ENCODE peak calls at places on chromosomes 6 and 20, in nine cellular contexts. A is stimulated activated CD4-positive, alpha-beta T cell treated with anti-CD3 and anti-CD28 coated beads, Interleukin-1b, Interleukin-23, amount 100 ng/mL, for 48 hours; G is WERI-Rb-1; D is AG08396; J is NCI-H1105; V is HepG2; P is RWPE1; U is ELR; Z is stromal cell of bone marrow. O is an unnamed sample.

GRCh38 chr6:79031821-79032590 is 46.0 kb downstream of the PHIP start:
- DNase-seq in A (no peak), G (no peak), D (peak; percentile 2), J (no peak), V (no peak), P (no peak), U (peak; percentile 32), Z (peak; percentile 58), O (no peak)

GRCh38 chr6:131112252-131112651 is 23.0 kb upstream of the AKAP7 start:
- DNase-seq in A (no peak), G (no peak), D (no peak), J (no peak), V (no peak), P (no peak), U (no peak), Z (no peak), O (no peak)

GRCh38 chr20:40636486-40636885 is 52.5 kb downstream of the MAFB start:
- DNase-seq in A (no peak), G (no peak), D (no peak), J (no peak), V (no peak), P (no peak), U (no peak), Z (no peak), O (no peak)

GRCh38 chr6:165236326-165236725 is 73.1 kb downstream of the C6orf118 start:
- DNase-seq in A (no peak), G (no peak), D (no peak), J (no peak), V (no peak), P (no peak), U (no peak), Z (no peak), O (no peak)

GRCh38 chr6:25670793-25671513 is 18.9 kb downstream of the SCGN start:
- DNase-seq in A (no peak), G (peak; percentile 54), D (no peak), J (no peak), V (no peak), P (peak; percentile 49), U (peak; percentile 25), Z (no peak), O (no peak)

GRCh38 chr20:933024-933423 is 16.9 kb upstream of the ANGPT4 start:
- DNase-seq in A (no peak), G (no peak), D (no peak), J (no peak), V (no peak), P (no peak), U (no peak), Z (no peak), O (no peak)

GRCh38 chr6:152091851-152092341 is 284.4 kb downstream of the ESR1 start:
- DNase-seq in A (no peak), G (no peak), D (no peak), J (no peak), V (no peak), P (peak; percentile 24), U (peak; percentile 86), Z (peak; percentile 80), O (no peak)

GRCh38 chr6:636488-636887 is 20.4 kb downstream of the HUS1B start:
- DNase-seq in A (no peak), G (no peak), D (no peak), J (no peak), V (no peak), P (no peak), U (no peak), Z (no peak), O (no peak)

GRCh38 chr6:14107000-14107399 is 10.6 kb upstream of the CD83 start:
- DNase-seq in A (no peak), G (no peak), D (no peak), J (no peak), V (no peak), P (no peak), U (no peak), Z (no peak), O (no peak)

GRCh38 chr6:160808263-160808662 is 106.2 kb downstream of the PLG start:
- DNase-seq in A (no peak), G (no peak), D (no peak), J (no peak), V (no peak), P (no peak), U (no peak), Z (no peak), O (no peak)

GRCh38 chr6:144362042-144363018 is 77.2 kb downstream of the UTRN start:
- DNase-seq in A (no peak), G (no peak), D (no peak), J (no peak), V (peak; percentile 48), P (no peak), U (no peak), Z (no peak), O (no peak)

GRCh38 chr20:51326241-51326819 is 216.2 kb downstream of the NFATC2 start:
- DNase-seq in A (peak; percentile 18), G (peak; percentile 35), D (peak; percentile 64), J (no peak), V (peak; percentile 61), P (no peak), U (peak; percentile 79), Z (no peak), O (peak; percentile 40)

GRCh38 chr6:42335896-42336295 is 115.8 kb downstream of the TRERF1 start:
- DNase-seq in A (no peak), G (no peak), D (no peak), J (no peak), V (no peak), P (no peak), U (no peak), Z (no peak), O (no peak)

GRCh38 chr20:63036266-63036665 is 29.5 kb upstream of the BHLHE23 start:
- DNase-seq in A (no peak), G (peak; percentile 88), D (no peak), J (no peak), V (no peak), P (no peak), U (no peak), Z (no peak), O (no peak)

GRCh38 chr6:119443993-119444641 is 94.6 kb upstream of the MAN1A1 start:
- DNase-seq in A (no peak), G (no peak), D (peak; percentile 16), J (no peak), V (no peak), P (no peak), U (no peak), Z (peak; percentile 9), O (no peak)

GRCh38 chr6:149368065-149368464 is 32.0 kb upstream of the SUMO4 start:
- DNase-seq in A (no peak), G (no peak), D (no peak), J (no peak), V (no peak), P (no peak), U (no peak), Z (no peak), O (no peak)

GRCh38 chr6:34587325-34587724 is 31.2 kb upstream of the SPDEF start:
- DNase-seq in A (no peak), G (no peak), D (no peak), J (no peak), V (no peak), P (no peak), U (no peak), Z (no peak), O (no peak)

GRCh38 chr6:10338151-10338550 is 76.7 kb downstream of the TFAP2A start:
- DNase-seq in A (no peak), G (no peak), D (no peak), J (no peak), V (no peak), P (no peak), U (peak; percentile 18), Z (no peak), O (no peak)

GRCh38 chr6:149077208-149077607 is 240.3 kb upstream of the TAB2 start:
- DNase-seq in A (peak; percentile 22), G (no peak), D (no peak), J (no peak), V (no peak), P (no peak), U (no peak), Z (no peak), O (no peak)

GRCh38 chr6:145096846-145097245 is 638.5 kb downstream of the EPM2A start:
- DNase-seq in A (no peak), G (no peak), D (no peak), J (no peak), V (no peak), P (no peak), U (no peak), Z (no peak), O (no peak)

GRCh38 chr6:111715321-111715720 is 109.6 kb upstream of the TRAF3IP2 start:
- DNase-seq in A (peak; percentile 56), G (no peak), D (no peak), J (peak; percentile 83), V (no peak), P (no peak), U (no peak), Z (no peak), O (no peak)

GRCh38 chr6:169723200-169723909 is 945 bp downstream of the PHF10 start:
- DNase-seq in A (peak; percentile 66), G (peak; percentile 38), D (peak; percentile 64), J (peak; percentile 67), V (peak; percentile 39), P (peak; percentile 23), U (peak; percentile 64), Z (no peak), O (peak; percentile 79)

GRCh38 chr6:122202576-122203137 is 196.8 kb upstream of the HSF2 start:
- DNase-seq in A (no peak), G (no peak), D (no peak), J (no peak), V (peak; percentile 2), P (no peak), U (no peak), Z (peak; percentile 17), O (no peak)

GRCh38 chr20:57717797-57718196 is 8.0 kb upstream of the PMEPA1 start:
- DNase-seq in A (no peak), G (no peak), D (peak; percentile 48), J (no peak), V (no peak), P (peak; percentile 85), U (peak; percentile 55), Z (no peak), O (no peak)

GRCh38 chr20:51412333-51412761 is 130.2 kb downstream of the NFATC2 start:
- DNase-seq in A (no peak), G (no peak), D (peak; percentile 67), J (no peak), V (no peak), P (no peak), U (peak; percentile 41), Z (peak; percentile 43), O (no peak)

GRCh38 chr6:2875840-2876207 is 27.3 kb downstream of the SERPINB9 start:
- DNase-seq in A (peak; percentile 30), G (no peak), D (peak; percentile 55), J (no peak), V (no peak), P (no peak), U (peak; percentile 37), Z (no peak), O (peak; percentile 66)

GRCh38 chr6:150751296-150751695 is 114.2 kb upstream of the MTHFD1L start:
- DNase-seq in A (no peak), G (no peak), D (peak; percentile 14), J (no peak), V (no peak), P (no peak), U (peak; percentile 38), Z (peak; percentile 41), O (no peak)